ENCODE peak calls at places on chromosomes 5 and 9, in four cellular contexts. One of them, this sample, is unnamed.

GRCh38 chr5:82713811-82714210 is 363.4 kb downstream of the TMEM167A start:
- DNase-seq in AG10803: no peak
- DNase-seq in amygdala: no peak
- DNase-seq in body of pancreas: no peak
- DNase-seq in this sample: no peak

GRCh38 chr5:83942155-83942554 is 221.5 kb upstream of the HAPLN1 start:
- DNase-seq in body of pancreas: no peak
- DNase-seq in amygdala: no peak
- DNase-seq in AG10803: no peak
- DNase-seq in this sample: no peak

GRCh38 chr5:169020102-169020501 is 280.8 kb downstream of the SLIT3 start:
- DNase-seq in body of pancreas: peak
- DNase-seq in AG10803: peak
- DNase-seq in amygdala: no peak
- DNase-seq in this sample: peak

GRCh38 chr5:151692312-151692711 is 5.6 kb upstream of the SPARC start:
- DNase-seq in AG10803: no peak
- DNase-seq in amygdala: no peak
- DNase-seq in body of pancreas: no peak
- DNase-seq in this sample: peak

GRCh38 chr9:111298831-111299603 is 31.0 kb downstream of the OR2K2 start:
- DNase-seq in AG10803: peak
- DNase-seq in amygdala: no peak
- DNase-seq in body of pancreas: peak
- DNase-seq in this sample: peak

GRCh38 chr5:541148-541887 is 17.1 kb upstream of the SLC9A3 start:
- DNase-seq in amygdala: no peak
- DNase-seq in body of pancreas: peak
- DNase-seq in AG10803: no peak
- DNase-seq in this sample: no peak

GRCh38 chr5:111143910-111144309 is 51.8 kb downstream of the WDR36 start:
- DNase-seq in amygdala: no peak
- DNase-seq in AG10803: peak
- DNase-seq in body of pancreas: peak
- DNase-seq in this sample: peak

GRCh38 chr9:68760674-68761003 is 55.6 kb downstream of the PIP5K1B start:
- DNase-seq in amygdala: no peak
- DNase-seq in AG10803: no peak
- DNase-seq in body of pancreas: no peak
- DNase-seq in this sample: no peak

GRCh38 chr5:129094924-129095797 is 612 bp downstream of the ISOC1 start:
- DNase-seq in body of pancreas: peak
- DNase-seq in amygdala: no peak
- DNase-seq in AG10803: peak
- DNase-seq in this sample: peak

GRCh38 chr5:172796306-172796705 is 25.3 kb upstream of the DUSP1 start:
- DNase-seq in body of pancreas: no peak
- DNase-seq in amygdala: no peak
- DNase-seq in AG10803: no peak
- DNase-seq in this sample: no peak

GRCh38 chr9:33101104-33101951 is 24.9 kb upstream of the SMU1 start:
- DNase-seq in AG10803: peak
- DNase-seq in amygdala: no peak
- DNase-seq in body of pancreas: peak
- DNase-seq in this sample: peak

GRCh38 chr5:50406874-50407273 is 34.2 kb downstream of the EMB start:
- DNase-seq in AG10803: peak
- DNase-seq in amygdala: no peak
- DNase-seq in body of pancreas: no peak
- DNase-seq in this sample: no peak

GRCh38 chr5:73764586-73764985 is 138.6 kb downstream of the ARHGEF28 start:
- DNase-seq in body of pancreas: no peak
- DNase-seq in amygdala: no peak
- DNase-seq in AG10803: peak
- DNase-seq in this sample: peak

GRCh38 chr9:72952914-72953313 is at the start of gene ALDH1A1:
- DNase-seq in AG10803: no peak
- DNase-seq in body of pancreas: peak
- DNase-seq in amygdala: no peak
- DNase-seq in this sample: no peak

GRCh38 chr9:36118706-36119105 is 17.8 kb upstream of the GLIPR2 start:
- DNase-seq in AG10803: no peak
- DNase-seq in amygdala: no peak
- DNase-seq in body of pancreas: no peak
- DNase-seq in this sample: no peak

GRCh38 chr9:135218331-135219225 is 131.1 kb downstream of the OLFM1 start:
- DNase-seq in amygdala: no peak
- DNase-seq in body of pancreas: peak
- DNase-seq in AG10803: no peak
- DNase-seq in this sample: no peak

GRCh38 chr9:83060557-83060956 is 2.4 kb downstream of the RASEF start:
- DNase-seq in body of pancreas: peak
- DNase-seq in AG10803: no peak
- DNase-seq in amygdala: no peak
- DNase-seq in this sample: no peak

GRCh38 chr5:159712672-159713071 is 203.6 kb upstream of the ADRA1B start:
- DNase-seq in amygdala: no peak
- DNase-seq in body of pancreas: no peak
- DNase-seq in AG10803: no peak
- DNase-seq in this sample: peak

GRCh38 chr5:1804001-1804690 is 2.9 kb downstream of the NDUFS6 start:
- DNase-seq in amygdala: no peak
- DNase-seq in body of pancreas: no peak
- DNase-seq in AG10803: no peak
- DNase-seq in this sample: no peak

GRCh38 chr9:97737429-97737828 is 40.3 kb upstream of the XPA start:
- DNase-seq in amygdala: no peak
- DNase-seq in body of pancreas: peak
- DNase-seq in AG10803: no peak
- DNase-seq in this sample: no peak

GRCh38 chr5:179549973-179550510 is 312 bp upstream of the RUFY1 start:
- DNase-seq in AG10803: no peak
- DNase-seq in body of pancreas: no peak
- DNase-seq in amygdala: no peak
- DNase-seq in this sample: no peak

GRCh38 chr5:164097747-164098146 is 592.3 kb downstream of the MAT2B start:
- DNase-seq in body of pancreas: no peak
- DNase-seq in amygdala: no peak
- DNase-seq in AG10803: no peak
- DNase-seq in this sample: no peak

GRCh38 chr9:95570646-95571045 is 53.9 kb upstream of the PTCH1 start:
- DNase-seq in AG10803: peak
- DNase-seq in amygdala: no peak
- DNase-seq in body of pancreas: no peak
- DNase-seq in this sample: no peak

GRCh38 chr9:32395483-32396216 is 11.2 kb downstream of the ACO1 start:
- DNase-seq in amygdala: no peak
- DNase-seq in AG10803: peak
- DNase-seq in body of pancreas: peak
- DNase-seq in this sample: peak

GRCh38 chr5:38265546-38266179 is 7.3 kb downstream of the EGFLAM start:
- DNase-seq in amygdala: no peak
- DNase-seq in AG10803: peak
- DNase-seq in body of pancreas: peak
- DNase-seq in this sample: peak

GRCh38 chr5:9125852-9126251 is 420.0 kb downstream of the SEMA5A start:
- DNase-seq in amygdala: no peak
- DNase-seq in AG10803: no peak
- DNase-seq in body of pancreas: no peak
- DNase-seq in this sample: no peak

GRCh38 chr9:357560-357959 is 142.9 kb downstream of the DOCK8 start:
- DNase-seq in AG10803: no peak
- DNase-seq in body of pancreas: no peak
- DNase-seq in amygdala: no peak
- DNase-seq in this sample: no peak

GRCh38 chr9:68522126-68522525 is 18.6 kb downstream of the TMEM252 start:
- DNase-seq in body of pancreas: no peak
- DNase-seq in AG10803: no peak
- DNase-seq in amygdala: peak
- DNase-seq in this sample: no peak